ENCODE peak calls at places on chromosomes 13 and 19, in five cellular contexts. One of them, this sample, is unnamed.

GRCh38 chr13:80737513-80737912 is 396.6 kb upstream of the SPRY2 start:
- DNase-seq in M059J: no peak
- DNase-seq in SW 1271: no peak
- DNase-seq in non-pigmented ciliary epithelial cell: no peak
- DNase-seq in NCI-H1092: no peak
- DNase-seq in this sample: no peak

GRCh38 chr19:31261651-31262331 is 87.4 kb downstream of the TSHZ3 start:
- DNase-seq in M059J: no peak
- DNase-seq in SW 1271: no peak
- DNase-seq in non-pigmented ciliary epithelial cell: no peak
- DNase-seq in NCI-H1092: no peak
- DNase-seq in this sample: no peak

GRCh38 chr19:46107371-46107770 is 17.1 kb downstream of the IGFL3 start:
- DNase-seq in M059J: peak; percentile 49
- DNase-seq in SW 1271: no peak
- DNase-seq in non-pigmented ciliary epithelial cell: peak; percentile 30
- DNase-seq in NCI-H1092: no peak
- DNase-seq in this sample: peak; percentile 11

GRCh38 chr13:51237887-51238286 is 15.7 kb downstream of the FAM124A start:
- DNase-seq in M059J: no peak
- DNase-seq in SW 1271: no peak
- DNase-seq in non-pigmented ciliary epithelial cell: no peak
- DNase-seq in NCI-H1092: no peak
- DNase-seq in this sample: no peak

GRCh38 chr19:45100797-45101196 is 7.8 kb downstream of the PPP1R37 start:
- DNase-seq in M059J: no peak
- DNase-seq in SW 1271: no peak
- DNase-seq in non-pigmented ciliary epithelial cell: no peak
- DNase-seq in NCI-H1092: no peak
- DNase-seq in this sample: no peak

GRCh38 chr13:44578064-44578394 is 1.9 kb upstream of the TSC22D1 start:
- DNase-seq in M059J: no peak
- DNase-seq in SW 1271: no peak
- DNase-seq in non-pigmented ciliary epithelial cell: no peak
- DNase-seq in NCI-H1092: peak; percentile 60
- DNase-seq in this sample: no peak

GRCh38 chr13:41428155-41428554 is 29.2 kb upstream of the RGCC start:
- DNase-seq in M059J: no peak
- DNase-seq in SW 1271: no peak
- DNase-seq in non-pigmented ciliary epithelial cell: no peak
- DNase-seq in NCI-H1092: no peak
- DNase-seq in this sample: no peak

GRCh38 chr13:84400711-84401110 is 518.4 kb upstream of the SLITRK1 start:
- DNase-seq in M059J: peak; percentile 87
- DNase-seq in SW 1271: peak; percentile 40
- DNase-seq in non-pigmented ciliary epithelial cell: peak; percentile 85
- DNase-seq in NCI-H1092: no peak
- DNase-seq in this sample: peak; percentile 76

GRCh38 chr19:21833733-21834132 is 2.2 kb downstream of the ZNF43 start:
- DNase-seq in M059J: no peak
- DNase-seq in SW 1271: no peak
- DNase-seq in non-pigmented ciliary epithelial cell: no peak
- DNase-seq in NCI-H1092: no peak
- DNase-seq in this sample: no peak

GRCh38 chr13:47310376-47310775 is 413.5 kb upstream of the HTR2A start:
- DNase-seq in M059J: peak; percentile 25
- DNase-seq in SW 1271: no peak
- DNase-seq in non-pigmented ciliary epithelial cell: no peak
- DNase-seq in NCI-H1092: no peak
- DNase-seq in this sample: no peak

GRCh38 chr19:2337329-2337707 is 8.8 kb downstream of the SPPL2B start:
- DNase-seq in M059J: no peak
- DNase-seq in SW 1271: no peak
- DNase-seq in non-pigmented ciliary epithelial cell: peak; percentile 37
- DNase-seq in NCI-H1092: no peak
- DNase-seq in this sample: peak; percentile 60

This sample was measured in skeletal muscle cell.